ENCODE peak calls at places on chromosome 19, in six cellular contexts. P is mesenteric fat pad, L is AG10803, R is epithelial cell of esophagus, F is T-helper 9 cell, J is nucleus accumbens. W is an unnamed sample.

GRCh38 chr19:45152504-45153338 is 8.1 kb downstream of the NKPD1 start:
- DNase-seq in P (no peak), L (peak; percentile 36), R (peak; percentile 48), F (peak; percentile 22), J (peak; percentile 12), W (no peak)

GRCh38 chr19:814108-815078 is 7.4 kb downstream of the PLPPR3 start:
- DNase-seq in P (no peak), L (no peak), R (no peak), F (no peak), J (no peak), W (no peak)

GRCh38 chr19:5624154-5624663 is 1.3 kb downstream of the SAFB start:
- DNase-seq in P (no peak), L (peak; percentile 53), R (peak; percentile 30), F (no peak), J (no peak), W (peak; percentile 29)

GRCh38 chr19:11496391-11497163 is 9.1 kb downstream of the ZNF653 start:
- DNase-seq in P (no peak), L (peak; percentile 81), R (peak; percentile 91), F (peak; percentile 56), J (peak; percentile 13), W (no peak)

GRCh38 chr19:43809762-43810696 is 7.8 kb upstream of the LYPD5 start:
- DNase-seq in P (no peak), L (peak; percentile 67), R (peak; percentile 76), F (no peak), J (no peak), W (peak; percentile 37)

GRCh38 chr19:1091544-1092175 is 3.5 kb downstream of the POLR2E start:
- DNase-seq in P (no peak), L (no peak), R (no peak), F (no peak), J (no peak), W (no peak)

GRCh38 chr19:35958660-35959039 is 22.5 kb downstream of the LRFN3 start:
- DNase-seq in P (no peak), L (no peak), R (no peak), F (no peak), J (no peak), W (no peak)

GRCh38 chr19:43409415-43409814 is 5.3 kb upstream of the TEX101 start:
- DNase-seq in P (no peak), L (no peak), R (no peak), F (no peak), J (no peak), W (no peak)

GRCh38 chr19:11324079-11324661 is 15.3 kb downstream of the RAB3D start:
- DNase-seq in P (no peak), L (peak; percentile 97), R (peak; percentile 94), F (no peak), J (peak; percentile 20), W (peak; percentile 83)

GRCh38 chr19:35116085-35116801 is 620 bp downstream of the FXYD3 start:
- DNase-seq in P (no peak), L (no peak), R (peak; percentile 87), F (no peak), J (no peak), W (no peak)

GRCh38 chr19:31499281-31499680 is 150.0 kb upstream of the TSHZ3 start:
- DNase-seq in P (no peak), L (no peak), R (no peak), F (no peak), J (no peak), W (no peak)

GRCh38 chr19:48806818-48807589 is 3.8 kb downstream of the BCAT2 start:
- DNase-seq in P (no peak), L (peak; percentile 37), R (peak; percentile 60), F (no peak), J (no peak), W (peak; percentile 90)

GRCh38 chr19:14139944-14140343 is 3.6 kb upstream of the ASF1B start:
- DNase-seq in P (no peak), L (no peak), R (no peak), F (no peak), J (no peak), W (no peak)

GRCh38 chr19:42269518-42270345 is 680 bp downstream of the CIC start:
- DNase-seq in P (no peak), L (no peak), R (no peak), F (no peak), J (no peak), W (no peak)

GRCh38 chr19:46984077-46985010 is 35.3 kb upstream of the NPAS1 start:
- DNase-seq in P (no peak), L (peak; percentile 91), R (peak; percentile 83), F (no peak), J (no peak), W (no peak)

W was measured in cerebellum.